ENCODE peak calls at places on chromosomes 5 and 9, in ten cellular contexts. G, S, M, Y, U, N, P, F, C and I are unnamed samples.

GRCh38 chr5:125549322-125549871 is 803.0 kb upstream of the ZNF608 start:
- DNase-seq in G (no peak), S (no peak), M (no peak), Y (peak; percentile 57), U (no peak), N (no peak), P (no peak), F (no peak), C (no peak), I (no peak)

GRCh38 chr5:41112486-41113455 is 41.6 kb upstream of the MROH2B start:
- DNase-seq in G (no peak), S (peak; percentile 85), M (no peak), Y (peak; percentile 56), U (no peak), N (no peak), P (peak; percentile 9), F (no peak), C (no peak), I (no peak)

GRCh38 chr5:108303611-108304010 is 78.3 kb downstream of the FBXL17 start:
- DNase-seq in G (no peak), S (no peak), M (no peak), Y (no peak), U (no peak), N (no peak), P (no peak), F (peak; percentile 28), C (no peak), I (no peak)

GRCh38 chr9:121783523-121784507 is 132.4 kb downstream of the DAB2IP start:
- DNase-seq in G (peak; percentile 15), S (no peak), M (peak; percentile 36), Y (no peak), U (peak; percentile 6), N (no peak), P (no peak), F (no peak), C (no peak), I (no peak)

GRCh38 chr5:38780950-38781349 is 64.9 kb upstream of the OSMR start:
- DNase-seq in G (peak; percentile 82), S (peak; percentile 89), M (no peak), Y (peak; percentile 89), U (peak; percentile 70), N (peak; percentile 78), P (no peak), F (peak; percentile 32), C (no peak), I (no peak)

GRCh38 chr5:25862276-25862675 is 1176.1 kb downstream of the CDH9 start:
- DNase-seq in G (peak; percentile 43), S (no peak), M (no peak), Y (no peak), U (no peak), N (no peak), P (no peak), F (no peak), C (no peak), I (no peak)

GRCh38 chr9:131874447-131874846 is 134.6 kb upstream of the RAPGEF1 start:
- DNase-seq in G (no peak), S (no peak), M (no peak), Y (no peak), U (no peak), N (no peak), P (no peak), F (no peak), C (no peak), I (peak; percentile 38)

GRCh38 chr9:116844621-116845020 is 157.5 kb downstream of the TRIM32 start:
- DNase-seq in G (no peak), S (no peak), M (no peak), Y (no peak), U (no peak), N (no peak), P (peak; percentile 18), F (no peak), C (no peak), I (no peak)

GRCh38 chr5:151222769-151223446 is 984 bp downstream of the CCDC69 start:
- DNase-seq in G (peak; percentile 60), S (no peak), M (peak; percentile 74), Y (no peak), U (peak; percentile 65), N (no peak), P (no peak), F (no peak), C (no peak), I (peak; percentile 30)

GRCh38 chr9:72443855-72444254 is 77.6 kb upstream of the TMC1 start:
- DNase-seq in G (no peak), S (peak; percentile 10), M (no peak), Y (peak; percentile 34), U (peak; percentile 8), N (no peak), P (no peak), F (peak; percentile 39), C (no peak), I (no peak)

GRCh38 chr5:170254056-170254455 is 21.3 kb downstream of the C5orf58 start:
- DNase-seq in G (no peak), S (peak; percentile 33), M (no peak), Y (no peak), U (no peak), N (no peak), P (no peak), F (peak; percentile 70), C (no peak), I (no peak)

DNA sequence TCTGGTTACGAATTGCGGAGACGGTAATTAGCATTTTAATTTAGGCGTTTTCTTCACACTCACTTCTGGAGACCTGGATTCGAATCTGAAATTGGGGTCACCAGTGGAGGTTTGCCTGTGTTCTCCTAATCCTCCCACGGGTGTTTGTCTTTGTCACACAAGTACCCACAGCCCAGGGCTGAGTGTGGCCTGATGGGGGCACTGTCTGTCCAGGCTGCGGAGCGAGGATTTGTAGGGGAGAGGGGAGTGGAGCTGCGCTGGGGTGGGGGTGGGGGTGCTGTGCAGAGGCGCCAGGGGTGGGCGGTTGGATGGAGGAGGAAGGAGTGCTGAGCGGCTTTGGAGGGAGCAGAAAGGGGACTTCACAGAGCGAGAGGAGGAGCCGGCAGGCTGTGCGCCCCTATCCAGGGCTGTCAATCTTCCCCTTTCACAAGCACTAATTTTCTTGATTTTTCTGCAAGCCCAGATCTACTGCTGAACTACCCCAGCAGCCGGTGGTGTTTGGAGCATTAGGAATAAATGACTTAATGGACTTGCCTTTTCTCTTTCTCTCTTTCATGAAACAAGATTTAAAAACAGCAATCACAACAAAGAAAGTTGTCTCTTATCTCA is 53.1 kb downstream of the TSPAN17 start:
- DNase-seq in G (peak; percentile 25), S (no peak), M (no peak), Y (peak; percentile 16), U (no peak), N (no peak), P (no peak), F (no peak), C (peak; percentile 41), I (peak; percentile 44)
- TF ChIP-seq CTCF in G (no peak), S (peak; percentile 38), M (no peak), Y (peak; percentile 46), U (no peak), N (peak; percentile 56), P (peak; percentile 35), F (peak; percentile 46), C (no peak), I (no peak)

GRCh38 chr5:86971034-86971511 is 296.6 kb upstream of the RASA1 start:
- DNase-seq in G (no peak), S (peak; percentile 49), M (no peak), Y (peak; percentile 42), U (no peak), N (peak; percentile 11), P (no peak), F (peak; percentile 26), C (no peak), I (no peak)
- TF ChIP-seq CTCF in G (no peak), S (peak; percentile 31), M (peak; percentile 14), Y (peak; percentile 22), U (no peak), N (peak; percentile 40), P (peak; percentile 49), F (peak; percentile 60), C (no peak), I (no peak)

DNA sequence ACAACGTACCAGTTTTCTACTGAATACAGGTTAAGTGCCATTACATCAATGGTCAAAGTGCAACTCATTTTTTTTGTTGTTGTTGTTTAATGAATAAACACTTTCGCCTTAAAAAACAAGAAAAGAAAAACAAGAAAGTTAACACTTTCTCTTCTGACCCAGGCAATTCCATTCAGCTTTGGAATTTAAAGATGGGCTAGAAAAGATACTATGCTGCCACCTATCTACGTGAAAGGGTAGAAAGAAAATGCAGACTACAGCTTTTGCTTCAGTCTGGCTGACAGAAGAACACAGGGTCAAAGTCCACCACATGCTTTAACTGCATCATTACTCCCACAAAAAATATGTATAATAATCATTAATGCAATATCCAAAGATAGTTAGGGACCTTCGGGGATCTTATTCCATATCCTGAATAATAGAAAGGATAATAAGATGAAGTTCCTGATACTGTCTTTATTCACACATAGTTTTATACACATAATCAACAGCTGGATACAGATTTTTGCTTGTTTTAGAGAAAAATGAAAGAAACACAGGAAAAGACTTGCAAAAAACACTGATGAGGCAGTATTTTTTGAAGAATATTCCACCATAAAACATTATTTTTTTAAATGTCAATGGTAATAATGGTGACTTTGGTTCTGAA is 40.4 kb downstream of the ZDHHC21 start:
- DNase-seq in G (no peak), S (peak; percentile 40), M (no peak), Y (peak; percentile 48), U (no peak), N (no peak), P (no peak), F (no peak), C (no peak), I (no peak)
- TF ChIP-seq CTCF in G (no peak), S (peak; percentile 59), M (peak; percentile 38), Y (peak; percentile 45), U (peak; percentile 28), N (peak; percentile 57), P (peak; percentile 54), F (peak; percentile 66), C (peak; percentile 53), I (peak; percentile 53)

GRCh38 chr5:72076901-72077300 is 30.4 kb upstream of the MAP1B start:
- DNase-seq in G (no peak), S (no peak), M (no peak), Y (no peak), U (no peak), N (no peak), P (no peak), F (no peak), C (no peak), I (no peak)

GRCh38 chr5:72082048-72082447 is 25.2 kb upstream of the MAP1B start:
- DNase-seq in G (no peak), S (no peak), M (no peak), Y (no peak), U (no peak), N (no peak), P (no peak), F (no peak), C (no peak), I (no peak)

GRCh38 chr5:72074238-72074637 is 33.0 kb upstream of the MAP1B start:
- DNase-seq in G (no peak), S (no peak), M (no peak), Y (no peak), U (no peak), N (no peak), P (no peak), F (no peak), C (no peak), I (no peak)

GRCh38 chr5:72077390-72077789 is 29.9 kb upstream of the MAP1B start:
- DNase-seq in G (no peak), S (no peak), M (no peak), Y (no peak), U (no peak), N (no peak), P (no peak), F (no peak), C (no peak), I (no peak)

DNA sequence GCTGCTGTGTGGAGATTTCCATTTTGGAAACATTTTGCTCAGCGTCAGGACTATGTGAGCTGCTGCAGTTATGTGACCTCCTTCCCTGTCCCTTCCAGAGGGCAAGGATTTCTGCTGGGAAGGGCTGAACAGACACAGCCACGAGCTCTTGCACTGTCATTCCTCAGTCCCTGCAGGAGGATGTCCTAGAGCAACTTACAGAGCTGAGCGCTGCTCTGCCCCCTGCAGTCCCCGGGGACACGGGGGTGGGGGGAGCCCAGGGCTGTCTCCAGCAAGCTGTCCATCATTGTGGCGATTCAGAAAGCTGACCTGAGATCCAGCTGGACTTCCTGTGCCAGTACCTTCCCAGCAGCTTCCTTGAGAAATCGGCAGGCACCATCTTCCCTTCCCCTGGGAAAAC is 28.0 kb upstream of the MAP1B start:
- DNase-seq in G (peak; percentile 51), S (no peak), M (no peak), Y (no peak), U (peak; percentile 37), N (no peak), P (no peak), F (no peak), C (peak; percentile 26), I (peak; percentile 45)
- TF ChIP-seq CTCF in G (no peak), S (no peak), M (no peak), Y (no peak), U (no peak), N (peak; percentile 39), P (peak; percentile 21), F (no peak), C (no peak), I (no peak)